ENCODE peak calls at places on chromosome 19, in five cellular contexts. D is NCI-H1694 treated with DMSO at 0.1 percent for 48 hours; M is effector memory CD8-positive, alpha-beta T cell; W is WTC11; F is trophoblast cell. H is an unnamed sample.

GRCh38 chr19:18291019-18291524 is 9.7 kb upstream of the JUND start:
- DNase-seq in D (no peak), M (no peak), W (no peak), F (no peak), H (no peak)

GRCh38 chr19:15433519-15434069 is 14.8 kb upstream of the AKAP8L start:
- DNase-seq in D (no peak), M (no peak), W (no peak), F (no peak), H (no peak)

GRCh38 chr19:18317998-18318800 is 4.7 kb downstream of the LSM4 start:
- DNase-seq in D (no peak), M (peak; percentile 44), W (no peak), F (peak; percentile 87), H (no peak)

GRCh38 chr19:48386981-48387380 is 4.4 kb downstream of the KDELR1 start:
- DNase-seq in D (no peak), M (no peak), W (no peak), F (no peak), H (no peak)

GRCh38 chr19:38298841-38299680 is 5.0 kb upstream of the C19orf33 start:
- DNase-seq in D (no peak), M (no peak), W (no peak), F (no peak), H (no peak)

GRCh38 chr19:13098291-13099072 is 4.2 kb downstream of the LYL1 start:
- DNase-seq in D (no peak), M (no peak), W (no peak), F (peak; percentile 31), H (peak; percentile 44)

GRCh38 chr19:1862424-1863307 is 713 bp downstream of the KLF16 start:
- DNase-seq in D (no peak), M (peak; percentile 63), W (peak; percentile 64), F (peak; percentile 52), H (peak; percentile 44)

GRCh38 chr19:42092350-42092749 is 16.4 kb downstream of the ZNF574 start:
- DNase-seq in D (peak; percentile 68), M (peak; percentile 42), W (peak; percentile 69), F (no peak), H (no peak)

GRCh38 chr19:40588110-40588854 is 11.6 kb downstream of the SHKBP1 start:
- DNase-seq in D (no peak), M (no peak), W (no peak), F (no peak), H (no peak)

GRCh38 chr19:48741222-48741999 is 1.0 kb upstream of the RASIP1 start:
- DNase-seq in D (no peak), M (no peak), W (peak; percentile 85), F (peak; percentile 23), H (peak; percentile 38)

GRCh38 chr19:1015782-1016646 is 4.9 kb downstream of the TMEM259 start:
- DNase-seq in D (no peak), M (no peak), W (peak; percentile 60), F (no peak), H (peak; percentile 58)

GRCh38 chr19:35120898-35121297 is 5.3 kb downstream of the FXYD3 start:
- DNase-seq in D (no peak), M (no peak), W (no peak), F (no peak), H (no peak)

GRCh38 chr19:10320602-10321416 is 5.0 kb upstream of the FDX2 start:
- DNase-seq in D (no peak), M (no peak), W (no peak), F (no peak), H (no peak)

GRCh38 chr19:3387645-3388589 is 21.5 kb downstream of the NFIC start:
- DNase-seq in D (peak; percentile 72), M (no peak), W (no peak), F (no peak), H (no peak)

H was measured in retina.